ENCODE peak calls at places on chromosome 15, in six cellular contexts. One of them, this sample, is unnamed.
A peak's percentile ranks its signal among the peaks of the same experiment; 100 is the strongest.

GRCh38 chr15:76358453-76358852 is 21.9 kb downstream of the ISL2 start:
- ATAC-seq in A549: no peak
- ATAC-seq in HepG2: no peak
- ATAC-seq in upper lobe of left lung: no peak
- ATAC-seq in K562: no peak
- ATAC-seq in GM12878: no peak
- ATAC-seq in this sample: no peak

GRCh38 chr15:36645106-36645505 is 65.7 kb downstream of the CDIN1 start:
- ATAC-seq in HepG2: no peak
- ATAC-seq in GM12878: no peak
- ATAC-seq in A549: no peak
- ATAC-seq in upper lobe of left lung: no peak
- ATAC-seq in K562: no peak
- ATAC-seq in this sample: no peak

GRCh38 chr15:73599934-73600333 is 33.3 kb downstream of the NPTN start:
- ATAC-seq in HepG2: no peak
- ATAC-seq in upper lobe of left lung: no peak
- ATAC-seq in K562: no peak
- ATAC-seq in A549: peak; percentile 62
- ATAC-seq in GM12878: no peak
- ATAC-seq in this sample: no peak

GRCh38 chr15:38589502-38589901 is 24.9 kb upstream of the RASGRP1 start:
- ATAC-seq in K562: peak; percentile 96
- ATAC-seq in A549: peak; percentile 71
- ATAC-seq in HepG2: no peak
- ATAC-seq in GM12878: no peak
- ATAC-seq in upper lobe of left lung: peak; percentile 67
- ATAC-seq in this sample: no peak

GRCh38 chr15:39345176-39345575 is 235.7 kb upstream of the THBS1 start:
- ATAC-seq in upper lobe of left lung: no peak
- ATAC-seq in K562: no peak
- ATAC-seq in A549: no peak
- ATAC-seq in HepG2: no peak
- ATAC-seq in GM12878: no peak
- ATAC-seq in this sample: no peak

GRCh38 chr15:80317389-80318169 is 65.6 kb upstream of the CTXND1 start:
- ATAC-seq in GM12878: peak; percentile 68
- ATAC-seq in upper lobe of left lung: peak; percentile 81
- ATAC-seq in A549: peak; percentile 58
- ATAC-seq in K562: peak; percentile 79
- ATAC-seq in HepG2: no peak
- ATAC-seq in this sample: peak; percentile 51

GRCh38 chr15:80979538-80980200 is 9.9 kb downstream of the MESD start:
- ATAC-seq in upper lobe of left lung: no peak
- ATAC-seq in K562: no peak
- ATAC-seq in GM12878: no peak
- ATAC-seq in HepG2: no peak
- ATAC-seq in A549: no peak
- ATAC-seq in this sample: no peak

GRCh38 chr15:92601940-92602593 is 53.5 kb downstream of the FAM174B start:
- ATAC-seq in K562: no peak
- ATAC-seq in GM12878: no peak
- ATAC-seq in upper lobe of left lung: peak; percentile 12
- ATAC-seq in HepG2: no peak
- ATAC-seq in A549: no peak
- ATAC-seq in this sample: no peak

GRCh38 chr15:90870354-90871096 is 2.1 kb downstream of the FURIN start:
- ATAC-seq in upper lobe of left lung: no peak
- ATAC-seq in K562: no peak
- ATAC-seq in GM12878: peak; percentile 30
- ATAC-seq in A549: no peak
- ATAC-seq in HepG2: no peak
- ATAC-seq in this sample: no peak

GRCh38 chr15:27067175-27067574 is 96.2 kb downstream of the GABRG3 start:
- ATAC-seq in K562: no peak
- ATAC-seq in upper lobe of left lung: no peak
- ATAC-seq in HepG2: no peak
- ATAC-seq in A549: no peak
- ATAC-seq in GM12878: no peak
- ATAC-seq in this sample: no peak

GRCh38 chr15:37361621-37362020 is 261.3 kb upstream of the MEIS2 start:
- ATAC-seq in K562: no peak
- ATAC-seq in upper lobe of left lung: no peak
- ATAC-seq in A549: no peak
- ATAC-seq in GM12878: no peak
- ATAC-seq in HepG2: no peak
- ATAC-seq in this sample: no peak

GRCh38 chr15:90512981-90513380 is 16.7 kb upstream of the CRTC3 start:
- ATAC-seq in A549: peak; percentile 40
- ATAC-seq in HepG2: no peak
- ATAC-seq in upper lobe of left lung: no peak
- ATAC-seq in GM12878: no peak
- ATAC-seq in K562: no peak
- ATAC-seq in this sample: no peak

GRCh38 chr15:101453123-101454120 is 36.1 kb downstream of the PCSK6 start:
- ATAC-seq in upper lobe of left lung: no peak
- ATAC-seq in GM12878: no peak
- ATAC-seq in K562: no peak
- ATAC-seq in HepG2: peak; percentile 79
- ATAC-seq in A549: no peak
- ATAC-seq in this sample: no peak

GRCh38 chr15:63601727-63602185 is 4.6 kb downstream of the FBXL22 start:
- ATAC-seq in K562: no peak
- ATAC-seq in HepG2: no peak
- ATAC-seq in A549: no peak
- ATAC-seq in GM12878: peak; percentile 4
- ATAC-seq in upper lobe of left lung: no peak
- ATAC-seq in this sample: no peak

GRCh38 chr15:84833447-84833846 is 16.3 kb downstream of the ALPK3 start:
- ATAC-seq in upper lobe of left lung: no peak
- ATAC-seq in A549: peak; percentile 56
- ATAC-seq in K562: peak; percentile 77
- ATAC-seq in GM12878: no peak
- ATAC-seq in HepG2: peak; percentile 48
- ATAC-seq in this sample: no peak

GRCh38 chr15:55267401-55268053 is 22.1 kb downstream of the RAB27A start:
- ATAC-seq in A549: no peak
- ATAC-seq in GM12878: peak; percentile 98
- ATAC-seq in K562: peak; percentile 56
- ATAC-seq in upper lobe of left lung: peak; percentile 77
- ATAC-seq in HepG2: no peak
- ATAC-seq in this sample: peak; percentile 53

GRCh38 chr15:96409231-96410138 is 79.0 kb downstream of the NR2F2 start:
- ATAC-seq in HepG2: peak; percentile 86
- ATAC-seq in upper lobe of left lung: no peak
- ATAC-seq in GM12878: no peak
- ATAC-seq in A549: no peak
- ATAC-seq in K562: peak; percentile 62
- ATAC-seq in this sample: peak; percentile 36

GRCh38 chr15:58229297-58229768 is 91.2 kb downstream of the AQP9 start:
- ATAC-seq in K562: no peak
- ATAC-seq in upper lobe of left lung: no peak
- ATAC-seq in HepG2: no peak
- ATAC-seq in A549: no peak
- ATAC-seq in GM12878: no peak
- ATAC-seq in this sample: no peak

GRCh38 chr15:99496302-99496629 is 69.5 kb upstream of the MEF2A start:
- ATAC-seq in K562: no peak
- ATAC-seq in HepG2: peak; percentile 6
- ATAC-seq in GM12878: no peak
- ATAC-seq in upper lobe of left lung: no peak
- ATAC-seq in A549: no peak
- ATAC-seq in this sample: no peak

GRCh38 chr15:31330836-31331235 is 4.2 kb downstream of the KLF13 start:
- ATAC-seq in K562: no peak
- ATAC-seq in A549: no peak
- ATAC-seq in HepG2: no peak
- ATAC-seq in upper lobe of left lung: no peak
- ATAC-seq in GM12878: no peak
- ATAC-seq in this sample: no peak

GRCh38 chr15:62413786-62414185 is 248.7 kb upstream of the C2CD4B start:
- ATAC-seq in GM12878: no peak
- ATAC-seq in A549: no peak
- ATAC-seq in upper lobe of left lung: no peak
- ATAC-seq in K562: no peak
- ATAC-seq in HepG2: no peak
- ATAC-seq in this sample: no peak

GRCh38 chr15:48653913-48654630 is 8.6 kb upstream of the FBN1 start:
- ATAC-seq in GM12878: no peak
- ATAC-seq in A549: no peak
- ATAC-seq in upper lobe of left lung: no peak
- ATAC-seq in K562: no peak
- ATAC-seq in HepG2: no peak
- ATAC-seq in this sample: no peak

GRCh38 chr15:68298336-68298735 is 20.8 kb downstream of the FEM1B start:
- ATAC-seq in HepG2: no peak
- ATAC-seq in K562: no peak
- ATAC-seq in A549: no peak
- ATAC-seq in upper lobe of left lung: no peak
- ATAC-seq in GM12878: no peak
- ATAC-seq in this sample: no peak

GRCh38 chr15:40097968-40098476 is 10.7 kb downstream of the BMF start:
- ATAC-seq in HepG2: no peak
- ATAC-seq in K562: peak; percentile 62
- ATAC-seq in upper lobe of left lung: no peak
- ATAC-seq in GM12878: peak; percentile 12
- ATAC-seq in A549: peak; percentile 6
- ATAC-seq in this sample: no peak

GRCh38 chr15:60358935-60359672 is 38.7 kb downstream of the ANXA2 start:
- ATAC-seq in A549: peak; percentile 4
- ATAC-seq in HepG2: no peak
- ATAC-seq in K562: no peak
- ATAC-seq in upper lobe of left lung: no peak
- ATAC-seq in GM12878: no peak
- ATAC-seq in this sample: peak; percentile 35

GRCh38 chr15:63041982-63042878 is at the start of gene TPM1:
- ATAC-seq in HepG2: peak; percentile 89
- ATAC-seq in A549: peak; percentile 84
- ATAC-seq in GM12878: peak; percentile 57
- ATAC-seq in K562: no peak
- ATAC-seq in upper lobe of left lung: peak; percentile 81
- ATAC-seq in this sample: peak; percentile 83

GRCh38 chr15:82985688-82986441 is at the start of gene RAMAC:
- ATAC-seq in K562: peak; percentile 98
- ATAC-seq in GM12878: peak; percentile 97
- ATAC-seq in A549: peak; percentile 99
- ATAC-seq in HepG2: peak; percentile 98
- ATAC-seq in upper lobe of left lung: peak; percentile 93
- ATAC-seq in this sample: peak; percentile 97
- TF ChIP-seq POLR2A in K562: peak; percentile 88
- TF ChIP-seq POLR2A in GM12878: peak; percentile 88
- TF ChIP-seq POLR2A in A549: peak; percentile 45
- TF ChIP-seq POLR2A in HepG2: peak; percentile 74
- TF ChIP-seq POLR2A in upper lobe of left lung: peak; percentile 29
- TF ChIP-seq POLR2A in this sample: no peak

GRCh38 chr15:88899251-88899650 is 3.9 kb upstream of the HAPLN3 start:
- ATAC-seq in GM12878: no peak
- ATAC-seq in upper lobe of left lung: no peak
- ATAC-seq in HepG2: no peak
- ATAC-seq in K562: no peak
- ATAC-seq in A549: no peak
- ATAC-seq in this sample: no peak

GRCh38 chr15:88901713-88902490 is 6.6 kb upstream of the HAPLN3 start:
- ATAC-seq in K562: no peak
- ATAC-seq in A549: no peak
- ATAC-seq in GM12878: no peak
- ATAC-seq in HepG2: no peak
- ATAC-seq in upper lobe of left lung: no peak
- ATAC-seq in this sample: no peak

GRCh38 chr15:88898736-88899135 is 3.4 kb upstream of the HAPLN3 start:
- ATAC-seq in GM12878: no peak
- ATAC-seq in HepG2: no peak
- ATAC-seq in K562: no peak
- ATAC-seq in upper lobe of left lung: no peak
- ATAC-seq in A549: no peak
- ATAC-seq in this sample: no peak

GRCh38 chr15:88900982-88901418 is 5.7 kb upstream of the HAPLN3 start:
- ATAC-seq in HepG2: no peak
- ATAC-seq in upper lobe of left lung: no peak
- ATAC-seq in K562: no peak
- ATAC-seq in A549: no peak
- ATAC-seq in GM12878: no peak
- ATAC-seq in this sample: no peak

DNA sequence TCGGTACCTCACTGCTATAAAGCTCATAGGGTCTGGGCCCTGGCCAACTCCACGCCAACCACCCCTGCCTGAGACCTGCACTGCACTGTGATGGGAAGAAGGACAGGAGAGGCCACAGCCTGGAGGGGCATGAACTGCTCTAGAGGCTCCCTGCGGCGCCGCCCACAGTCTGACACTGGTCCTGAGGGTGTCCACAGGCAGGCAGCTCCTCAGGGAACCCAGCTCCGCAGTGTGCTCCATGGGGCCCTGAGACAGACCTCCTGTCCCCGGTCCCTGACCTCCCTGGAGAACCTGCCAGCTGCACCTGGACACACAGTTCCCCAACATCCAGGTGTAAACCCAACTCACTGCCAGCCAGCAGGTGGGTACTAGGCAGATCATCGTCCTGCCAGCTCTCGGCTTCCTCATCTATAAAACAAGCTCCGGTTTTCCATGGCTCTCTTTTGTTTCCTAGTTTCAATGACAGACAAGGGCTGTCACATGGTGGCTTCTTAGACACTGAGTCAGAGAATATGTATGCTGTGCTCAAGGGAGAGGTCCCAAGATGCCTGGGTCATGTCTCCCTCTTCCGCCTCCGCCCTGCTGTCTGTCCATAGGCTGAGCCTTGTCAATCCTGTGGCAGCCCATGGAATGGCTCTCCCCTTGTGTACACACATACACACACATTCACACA is 5.1 kb upstream of the HAPLN3 start:
- ATAC-seq in A549: peak; percentile 10
- ATAC-seq in GM12878: no peak
- ATAC-seq in K562: no peak
- ATAC-seq in upper lobe of left lung: no peak
- ATAC-seq in HepG2: no peak
- ATAC-seq in this sample: no peak
- TF ChIP-seq EP300 in A549: no peak
- TF ChIP-seq EP300 in GM12878: no peak
- TF ChIP-seq EP300 in K562: no peak
- TF ChIP-seq EP300 in upper lobe of left lung: no peak
- TF ChIP-seq EP300 in HepG2: no peak
- TF ChIP-seq EP300 in this sample: no peak

DNA sequence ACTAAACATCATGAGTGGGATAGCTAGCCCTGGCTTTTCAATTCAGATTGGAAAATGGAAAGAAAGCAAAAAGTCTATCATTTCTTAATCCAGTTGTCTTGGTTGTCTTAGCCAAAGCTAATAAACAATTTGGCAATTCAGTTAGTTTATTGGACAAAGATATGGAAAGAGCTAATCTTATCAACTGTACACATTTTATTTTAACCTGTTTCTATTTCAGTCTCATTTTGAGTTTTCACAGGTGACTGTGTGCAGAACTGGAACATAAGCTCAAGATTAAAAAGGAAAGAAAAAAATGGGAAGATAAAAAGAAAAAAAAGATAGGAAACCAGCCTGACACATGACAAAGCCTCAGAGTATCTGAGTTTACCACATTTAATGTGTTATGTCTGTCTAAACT is 642.6 kb downstream of the SQOR start:
- ATAC-seq in A549: no peak
- ATAC-seq in K562: no peak
- ATAC-seq in HepG2: no peak
- ATAC-seq in upper lobe of left lung: no peak
- ATAC-seq in GM12878: no peak
- ATAC-seq in this sample: no peak
- H3K4me3 ChIP-seq in A549: no peak overlapping the region
- H3K4me3 ChIP-seq in K562: no peak overlapping the region
- H3K4me3 ChIP-seq in HepG2: no peak overlapping the region
- H3K4me3 ChIP-seq in upper lobe of left lung: no peak overlapping the region
- H3K4me3 ChIP-seq in GM12878: no peak overlapping the region
- H3K4me3 ChIP-seq in this sample: no peak overlapping the region

GRCh38 chr15:64883997-64884511 is 27.6 kb upstream of the ANKDD1A start:
- ATAC-seq in upper lobe of left lung: peak; percentile 88
- ATAC-seq in A549: peak; percentile 94
- ATAC-seq in HepG2: peak; percentile 77
- ATAC-seq in GM12878: peak; percentile 92
- ATAC-seq in K562: no peak
- ATAC-seq in this sample: peak; percentile 68
- TF ChIP-seq POLR2A in upper lobe of left lung: no peak
- TF ChIP-seq POLR2A in A549: no peak
- TF ChIP-seq POLR2A in HepG2: no peak
- TF ChIP-seq POLR2A in GM12878: peak; percentile 65
- TF ChIP-seq POLR2A in K562: no peak
- TF ChIP-seq POLR2A in this sample: no peak

This sample was measured in gastroesophageal sphincter.